ENCODE peak calls at places on chromosomes 2 and 18, in five cellular contexts. One of them, this sample, is unnamed.
A peak's percentile ranks its signal among the peaks of the same experiment; 100 is the strongest.

GRCh38 chr18:55105873-55106272 is 146.6 kb upstream of the CCDC68 start:
- DNase-seq in stimulated activated CD4-positive, alpha-beta T cell treated with anti-CD3 and anti-CD28 coated beads, Interleukin-1b, Interleukin-23, amount 100 ng/mL, for 4 hours: no peak
- DNase-seq in HT1080: no peak
- DNase-seq in T-helper 9 cell: no peak
- DNase-seq in fibroblast of lung: no peak
- DNase-seq in this sample: no peak

GRCh38 chr2:190404487-190404886 is 3.7 kb upstream of the MFSD6 start:
- DNase-seq in T-helper 9 cell: no peak
- DNase-seq in HT1080: peak; percentile 49
- DNase-seq in fibroblast of lung: no peak
- DNase-seq in stimulated activated CD4-positive, alpha-beta T cell treated with anti-CD3 and anti-CD28 coated beads, Interleukin-1b, Interleukin-23, amount 100 ng/mL, for 4 hours: peak; percentile 17
- DNase-seq in this sample: peak; percentile 77

GRCh38 chr2:69617744-69618143 is 25.8 kb downstream of the AAK1 start:
- DNase-seq in HT1080: no peak
- DNase-seq in T-helper 9 cell: no peak
- DNase-seq in fibroblast of lung: no peak
- DNase-seq in stimulated activated CD4-positive, alpha-beta T cell treated with anti-CD3 and anti-CD28 coated beads, Interleukin-1b, Interleukin-23, amount 100 ng/mL, for 4 hours: no peak
- DNase-seq in this sample: no peak

GRCh38 chr2:205754285-205754923 is 72.1 kb downstream of the NRP2 start:
- DNase-seq in fibroblast of lung: no peak
- DNase-seq in T-helper 9 cell: no peak
- DNase-seq in stimulated activated CD4-positive, alpha-beta T cell treated with anti-CD3 and anti-CD28 coated beads, Interleukin-1b, Interleukin-23, amount 100 ng/mL, for 4 hours: no peak
- DNase-seq in HT1080: no peak
- DNase-seq in this sample: no peak

GRCh38 chr2:65033178-65033577 is 23.0 kb upstream of the CEP68 start:
- DNase-seq in stimulated activated CD4-positive, alpha-beta T cell treated with anti-CD3 and anti-CD28 coated beads, Interleukin-1b, Interleukin-23, amount 100 ng/mL, for 4 hours: no peak
- DNase-seq in T-helper 9 cell: no peak
- DNase-seq in fibroblast of lung: peak; percentile 6
- DNase-seq in HT1080: peak; percentile 55
- DNase-seq in this sample: peak; percentile 10

GRCh38 chr2:214378455-214379103 is 32.3 kb upstream of the VWC2L start:
- DNase-seq in stimulated activated CD4-positive, alpha-beta T cell treated with anti-CD3 and anti-CD28 coated beads, Interleukin-1b, Interleukin-23, amount 100 ng/mL, for 4 hours: no peak
- DNase-seq in fibroblast of lung: no peak
- DNase-seq in HT1080: no peak
- DNase-seq in T-helper 9 cell: no peak
- DNase-seq in this sample: no peak

GRCh38 chr2:178632729-178633128 is 152.5 kb downstream of the PLEKHA3 start:
- DNase-seq in T-helper 9 cell: no peak
- DNase-seq in HT1080: no peak
- DNase-seq in fibroblast of lung: no peak
- DNase-seq in stimulated activated CD4-positive, alpha-beta T cell treated with anti-CD3 and anti-CD28 coated beads, Interleukin-1b, Interleukin-23, amount 100 ng/mL, for 4 hours: no peak
- DNase-seq in this sample: no peak

GRCh38 chr2:95278051-95278471 is 3.8 kb downstream of the PROM2 start:
- DNase-seq in T-helper 9 cell: no peak
- DNase-seq in stimulated activated CD4-positive, alpha-beta T cell treated with anti-CD3 and anti-CD28 coated beads, Interleukin-1b, Interleukin-23, amount 100 ng/mL, for 4 hours: no peak
- DNase-seq in fibroblast of lung: peak; percentile 64
- DNase-seq in HT1080: peak; percentile 73
- DNase-seq in this sample: no peak

GRCh38 chr2:60818272-60818671 is 62.2 kb downstream of the PAPOLG start:
- DNase-seq in HT1080: peak; percentile 20
- DNase-seq in stimulated activated CD4-positive, alpha-beta T cell treated with anti-CD3 and anti-CD28 coated beads, Interleukin-1b, Interleukin-23, amount 100 ng/mL, for 4 hours: peak; percentile 45
- DNase-seq in fibroblast of lung: peak; percentile 4
- DNase-seq in T-helper 9 cell: no peak
- DNase-seq in this sample: no peak